ENCODE peak calls at places on chromosomes 2 and 18, in five cellular contexts. N is body of pancreas, S is right cardiac atrium, G is pancreas, E is left lung. L is an unnamed sample.

GRCh38 chr18:46412831-46413371 is 244.1 kb downstream of the LOXHD1 start:
- DNase-seq in N (no peak), S (no peak), G (no peak), E (no peak), L (no peak)

GRCh38 chr2:104448661-104449410 is 405.1 kb upstream of the POU3F3 start:
- DNase-seq in N (no peak), S (no peak), G (no peak), E (no peak), L (no peak)

GRCh38 chr2:74812787-74813200 is 21.1 kb upstream of the HK2 start:
- DNase-seq in N (no peak), S (no peak), G (no peak), E (no peak), L (no peak)

GRCh38 chr2:120809151-120809550 is 73.5 kb downstream of the GLI2 start:
- DNase-seq in N (no peak), S (no peak), G (no peak), E (no peak), L (no peak)

GRCh38 chr18:6836331-6836730 is 106.8 kb downstream of the ARHGAP28 start:
- DNase-seq in N (no peak), S (no peak), G (no peak), E (no peak), L (no peak)

GRCh38 chr18:22816266-22817176 is 116.6 kb upstream of the RBBP8 start:
- DNase-seq in N (peak), S (peak), G (peak), E (peak), L (no peak)

GRCh38 chr2:138319616-138320015 is 182.0 kb upstream of the SPOPL start:
- DNase-seq in N (no peak), S (no peak), G (no peak), E (no peak), L (no peak)

GRCh38 chr2:170824526-170825015 is 7.9 kb downstream of the GAD1 start:
- DNase-seq in N (no peak), S (no peak), G (no peak), E (no peak), L (no peak)

GRCh38 chr2:20638014-20638413 is 12.9 kb downstream of the HS1BP3 start:
- DNase-seq in N (no peak), S (peak), G (no peak), E (peak), L (no peak)
- H3K4me3 ChIP-seq in N (no peak), S (no peak), G (no peak), E (no peak), L (no peak)

GRCh38 chr18:58593930-58594329 is 35.0 kb downstream of the ALPK2 start:
- DNase-seq in N (no peak), S (no peak), G (no peak), E (no peak), L (no peak)

GRCh38 chr18:58590231-58590630 is 38.7 kb downstream of the ALPK2 start:
- DNase-seq in N (no peak), S (no peak), G (no peak), E (no peak), L (no peak)

GRCh38 chr18:58592223-58593214 is 36.4 kb downstream of the ALPK2 start:
- DNase-seq in N (no peak), S (no peak), G (no peak), E (no peak), L (no peak)

GRCh38 chr18:58591286-58591685 is 37.6 kb downstream of the ALPK2 start:
- DNase-seq in N (no peak), S (no peak), G (no peak), E (no peak), L (no peak)

GRCh38 chr18:58590827-58591226 is 38.1 kb downstream of the ALPK2 start:
- DNase-seq in N (no peak), S (no peak), G (no peak), E (no peak), L (no peak)
- H3K4me3 ChIP-seq in N (no peak), S (no peak), G (no peak), E (no peak), L (no peak)

GRCh38 chr2:49286045-49286444 is 131.7 kb upstream of the FSHR start:
- DNase-seq in N (no peak), S (no peak), G (no peak), E (no peak), L (no peak)
- H3K4me3 ChIP-seq in N (no peak), S (no peak), G (no peak), E (no peak), L (no peak)

DNA sequence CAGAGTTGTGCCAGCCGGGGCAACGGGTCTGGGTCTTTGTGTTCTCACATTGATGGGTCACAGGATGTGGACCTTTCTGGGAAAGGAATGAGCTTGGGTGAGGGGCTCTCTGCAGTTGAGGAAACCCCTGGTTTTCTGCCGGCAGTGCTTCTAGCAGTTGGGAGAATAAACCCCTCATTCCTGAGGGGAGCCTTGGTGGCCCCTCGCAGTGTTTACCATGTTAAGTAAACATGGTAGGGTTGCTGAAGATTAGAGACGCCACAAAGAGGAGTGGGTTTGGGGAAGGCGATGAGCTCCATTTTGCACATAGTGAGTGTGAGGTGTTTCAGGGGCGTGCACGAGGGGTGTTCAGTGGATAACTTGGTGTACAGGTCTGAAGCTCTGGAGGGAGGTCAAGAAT is 27.7 kb upstream of the PUM2 start:
- DNase-seq in N (no peak), S (no peak), G (no peak), E (no peak), L (no peak)
- H3K4me3 ChIP-seq in N (no peak), S (no peak), G (no peak), E (no peak), L (no peak)

GRCh38 chr2:69382547-69382946 is 4.5 kb downstream of the GFPT1 start:
- DNase-seq in N (no peak), S (no peak), G (no peak), E (no peak), L (no peak)
- H3K4me3 ChIP-seq in N (no peak), S (no peak), G (no peak), E (no peak), L (no peak)

DNA sequence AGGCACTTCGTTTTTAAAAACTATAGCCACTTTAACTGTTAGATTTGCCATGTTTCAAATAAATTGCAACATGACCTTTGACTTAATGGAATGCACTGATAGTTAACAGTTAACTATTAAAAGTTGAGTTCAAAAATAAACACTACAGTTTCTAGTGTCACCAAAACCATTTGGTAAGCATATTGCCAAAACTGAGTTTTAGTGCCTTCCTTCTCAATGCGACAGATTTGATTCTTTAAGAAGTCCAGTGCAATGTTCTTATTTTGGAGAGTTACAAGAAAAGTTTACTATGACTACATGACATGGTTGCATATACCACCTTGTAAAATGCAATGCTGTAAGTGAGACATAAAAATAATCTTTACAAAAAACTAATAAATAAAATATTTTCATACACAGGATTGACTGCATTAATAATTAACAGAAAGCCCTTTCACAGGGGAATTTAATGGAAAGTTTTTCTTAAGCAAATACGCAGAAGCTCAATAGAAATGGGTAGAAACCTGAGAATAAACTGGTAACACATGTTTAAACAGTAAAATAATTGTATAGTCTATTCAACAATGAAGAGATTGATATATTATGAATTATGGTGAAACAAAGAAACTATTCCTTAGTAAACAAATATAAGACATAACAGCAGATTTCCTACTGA is 53.8 kb downstream of the GRB14 start:
- DNase-seq in N (no peak), S (no peak), G (no peak), E (no peak), L (no peak)
- H3K4me3 ChIP-seq in N (no peak), S (no peak), G (peak), E (no peak), L (no peak)

L was measured in Jurkat, Clone E6-1.